ENCODE peak calls at places on chromosome 1, in five cellular contexts. M, N, I, J and B are unnamed samples.

GRCh38 chr1:52153898-52154297 is 12.0 kb downstream of the ZFYVE9 start:
- DNase-seq in M (no peak), N (no peak), I (no peak), J (no peak), B (no peak)

GRCh38 chr1:228206582-228207351 is 1.1 kb upstream of the OBSCN start:
- DNase-seq in M (no peak), N (no peak), I (no peak), J (no peak), B (no peak)

GRCh38 chr1:30466026-30466425 is 257.4 kb downstream of the MATN1 start:
- DNase-seq in M (no peak), N (no peak), I (no peak), J (no peak), B (no peak)

GRCh38 chr1:76868154-76868882 is 1.0 kb downstream of the ST6GALNAC5 start:
- DNase-seq in M (no peak), N (no peak), I (peak; percentile 25), J (peak; percentile 13), B (peak; percentile 8)

GRCh38 chr1:92211166-92211565 is 6.5 kb upstream of the C1orf146 start:
- DNase-seq in M (no peak), N (no peak), I (no peak), J (no peak), B (peak; percentile 82)

GRCh38 chr1:34763142-34763781 is 3.7 kb downstream of the GJB4 start:
- DNase-seq in M (no peak), N (peak; percentile 94), I (no peak), J (peak; percentile 96), B (peak; percentile 24)

GRCh38 chr1:116488052-116488451 is 82.8 kb downstream of the CD58 start:
- DNase-seq in M (no peak), N (no peak), I (no peak), J (peak; percentile 68), B (no peak)

GRCh38 chr1:244242446-244242845 is 191.4 kb downstream of the ZBTB18 start:
- DNase-seq in M (no peak), N (no peak), I (no peak), J (no peak), B (no peak)

GRCh38 chr1:185449378-185450101 is 132.5 kb upstream of the IVNS1ABP start:
- DNase-seq in M (no peak), N (no peak), I (no peak), J (no peak), B (no peak)

GRCh38 chr1:93672069-93672468 is 9.6 kb downstream of the BCAR3 start:
- DNase-seq in M (peak; percentile 76), N (no peak), I (peak; percentile 84), J (peak; percentile 93), B (peak; percentile 85)

GRCh38 chr1:207850621-207851407 is 60.1 kb downstream of the CD34 start:
- DNase-seq in M (peak; percentile 39), N (no peak), I (no peak), J (no peak), B (no peak)

GRCh38 chr1:46406881-46407608 is 12.9 kb downstream of the FAAH start:
- DNase-seq in M (no peak), N (no peak), I (no peak), J (no peak), B (no peak)

GRCh38 chr1:225825078-225825477 is 15.2 kb downstream of the EPHX1 start:
- DNase-seq in M (no peak), N (no peak), I (peak; percentile 73), J (no peak), B (no peak)

GRCh38 chr1:40783001-40783905 is at the start of gene KCNQ4:
- DNase-seq in M (peak; percentile 60), N (no peak), I (peak; percentile 77), J (peak; percentile 46), B (no peak)

GRCh38 chr1:111818081-111818480 is 62.4 kb downstream of the DDX20 start:
- DNase-seq in M (no peak), N (no peak), I (no peak), J (no peak), B (no peak)

GRCh38 chr1:111448482-111448917 is 556 bp downstream of the WDR77 start:
- DNase-seq in M (no peak), N (no peak), I (no peak), J (peak; percentile 34), B (no peak)

GRCh38 chr1:92365378-92366044 is 66.7 kb downstream of the RPAP2 start:
- DNase-seq in M (no peak), N (no peak), I (no peak), J (no peak), B (no peak)

GRCh38 chr1:8423702-8424538 is 106.0 kb downstream of the SLC45A1 start:
- DNase-seq in M (peak; percentile 52), N (peak; percentile 36), I (peak; percentile 63), J (peak; percentile 61), B (peak; percentile 49)

GRCh38 chr1:33815061-33815460 is 48.8 kb upstream of the HMGB4 start:
- DNase-seq in M (no peak), N (no peak), I (no peak), J (peak; percentile 36), B (peak; percentile 1)

GRCh38 chr1:53878492-53879105 is 11.0 kb downstream of the YIPF1 start:
- DNase-seq in M (no peak), N (peak; percentile 49), I (no peak), J (peak; percentile 76), B (peak; percentile 8)

GRCh38 chr1:153538315-153538821 is 2.4 kb downstream of the S100A5 start:
- DNase-seq in M (no peak), N (no peak), I (peak; percentile 40), J (peak; percentile 64), B (no peak)

GRCh38 chr1:234638832-234639799 is 29.1 kb upstream of the IRF2BP2 start:
- DNase-seq in M (no peak), N (no peak), I (no peak), J (peak; percentile 75), B (no peak)

GRCh38 chr1:53625049-53625448 is 113.9 kb downstream of the GLIS1 start:
- DNase-seq in M (no peak), N (no peak), I (no peak), J (no peak), B (peak; percentile 46)

GRCh38 chr1:119868176-119868575 is 28.1 kb downstream of the ADAM30 start:
- DNase-seq in M (no peak), N (no peak), I (peak; percentile 46), J (peak; percentile 22), B (no peak)

GRCh38 chr1:12376236-12377064 is 146.6 kb downstream of the VPS13D start:
- DNase-seq in M (no peak), N (no peak), I (no peak), J (no peak), B (no peak)

DNA sequence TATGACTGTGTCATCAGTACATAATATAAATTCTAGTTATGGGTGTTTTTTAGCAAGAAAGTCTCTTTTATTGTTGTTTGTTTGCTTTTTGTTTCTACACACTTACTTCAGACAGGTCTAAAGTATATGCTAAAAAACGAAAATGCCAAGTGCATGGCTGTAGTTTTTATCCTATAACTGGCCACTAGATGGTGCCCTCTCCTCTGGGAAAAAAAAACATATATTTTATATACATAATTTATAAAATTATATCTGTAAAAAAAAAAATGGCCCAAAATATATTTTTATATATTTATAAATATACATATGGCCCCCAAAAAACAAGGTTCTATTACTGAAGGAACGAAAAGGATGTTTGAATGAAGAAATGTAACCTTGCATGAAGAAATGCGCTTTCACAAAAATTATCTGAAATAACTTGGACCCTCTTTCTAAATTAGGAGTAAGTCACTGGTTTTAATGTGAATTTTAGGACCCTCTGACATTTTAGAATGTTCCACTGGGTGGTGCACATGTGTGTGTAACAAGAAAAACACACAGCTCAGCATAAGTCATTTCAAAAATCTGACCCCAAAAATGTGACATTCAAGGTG is 93.5 kb downstream of the TTLL7 start:
- DNase-seq in M (no peak), N (no peak), I (no peak), J (peak; percentile 51), B (peak; percentile 16)
- TF ChIP-seq CTCF in M (peak; percentile 74), N (peak; percentile 42), I (peak; percentile 42), J (peak; percentile 45), B (peak; percentile 63)

GRCh38 chr1:203630697-203631096 is 4.1 kb downstream of the ATP2B4 start:
- DNase-seq in M (peak; percentile 50), N (no peak), I (no peak), J (no peak), B (no peak)

GRCh38 chr1:203628185-203628996 is 1.8 kb downstream of the ATP2B4 start:
- DNase-seq in M (peak; percentile 30), N (no peak), I (no peak), J (no peak), B (peak; percentile 43)

GRCh38 chr1:203627819-203628184 is 1.2 kb downstream of the ATP2B4 start:
- DNase-seq in M (peak; percentile 29), N (no peak), I (peak; percentile 37), J (peak; percentile 58), B (no peak)

GRCh38 chr1:203629509-203630082 is 3.0 kb downstream of the ATP2B4 start:
- DNase-seq in M (peak; percentile 82), N (no peak), I (peak; percentile 69), J (no peak), B (no peak)

GRCh38 chr1:203628997-203629508 is 2.4 kb downstream of the ATP2B4 start:
- DNase-seq in M (no peak), N (no peak), I (no peak), J (no peak), B (no peak)
- H3K27ac ChIP-seq in M (peak overlapping the region; percentile 96), N (no peak overlapping the region), I (peak overlapping the region; percentile 58), J (no peak overlapping the region), B (peak overlapping the region; percentile 88)

GRCh38 chr1:236701782-236702181 is 15.5 kb downstream of the ACTN2 start:
- DNase-seq in M (no peak), N (no peak), I (no peak), J (no peak), B (no peak)

GRCh38 chr1:236700903-236701302 is 14.6 kb downstream of the ACTN2 start:
- DNase-seq in M (no peak), N (no peak), I (no peak), J (no peak), B (no peak)

GRCh38 chr1:236710328-236710892 is 24.1 kb downstream of the ACTN2 start:
- DNase-seq in M (no peak), N (no peak), I (no peak), J (no peak), B (no peak)

GRCh38 chr1:236702995-236703394 is 16.7 kb downstream of the ACTN2 start:
- DNase-seq in M (no peak), N (no peak), I (no peak), J (no peak), B (no peak)

GRCh38 chr1:236705771-236706565 is 19.7 kb downstream of the ACTN2 start:
- DNase-seq in M (no peak), N (no peak), I (no peak), J (no peak), B (no peak)
- H3K4me3 ChIP-seq in M (peak overlapping the region; percentile 54), N (no peak overlapping the region), I (no peak overlapping the region), J (no peak overlapping the region), B (no peak overlapping the region)

GRCh38 chr1:26035203-26035958 is 10.5 kb downstream of the SLC30A2 start:
- DNase-seq in M (peak; percentile 96), N (peak; percentile 77), I (peak; percentile 97), J (peak; percentile 89), B (peak; percentile 92)
- TF ChIP-seq CTCF in M (no peak), N (no peak), I (no peak), J (peak; percentile 16), B (no peak)